ENCODE peak calls at places on chromosomes 12 and 14, in nine cellular contexts. One of them, this sample, is unnamed.

GRCh38 chr12:2051700-2052625 is 824 bp upstream of the CACNA1C start:
- DNase-seq in HCT116: no peak
- DNase-seq in ascending aorta: no peak
- DNase-seq in small intestine: no peak
- DNase-seq in heart right ventricle: no peak
- DNase-seq in heart left ventricle: no peak
- DNase-seq in keratinocyte: no peak
- DNase-seq in CD8-positive, alpha-beta T cell: no peak
- DNase-seq in adrenal gland: no peak
- DNase-seq in this sample: peak

GRCh38 chr12:15163577-15163976 is 57.6 kb downstream of the RERG start:
- DNase-seq in HCT116: no peak
- DNase-seq in ascending aorta: no peak
- DNase-seq in small intestine: no peak
- DNase-seq in heart right ventricle: no peak
- DNase-seq in heart left ventricle: no peak
- DNase-seq in keratinocyte: no peak
- DNase-seq in CD8-positive, alpha-beta T cell: no peak
- DNase-seq in adrenal gland: no peak
- DNase-seq in this sample: no peak

GRCh38 chr14:87250992-87251391 is 742.0 kb downstream of the GALC start:
- DNase-seq in HCT116: no peak
- DNase-seq in ascending aorta: no peak
- DNase-seq in small intestine: no peak
- DNase-seq in heart right ventricle: no peak
- DNase-seq in heart left ventricle: no peak
- DNase-seq in keratinocyte: no peak
- DNase-seq in CD8-positive, alpha-beta T cell: no peak
- DNase-seq in adrenal gland: no peak
- DNase-seq in this sample: no peak

GRCh38 chr14:75559451-75560187 is 18.8 kb upstream of the FLVCR2 start:
- DNase-seq in HCT116: no peak
- DNase-seq in ascending aorta: peak
- DNase-seq in small intestine: no peak
- DNase-seq in heart right ventricle: no peak
- DNase-seq in heart left ventricle: no peak
- DNase-seq in keratinocyte: peak
- DNase-seq in CD8-positive, alpha-beta T cell: no peak
- DNase-seq in adrenal gland: peak
- DNase-seq in this sample: no peak

GRCh38 chr14:61530296-61530695 is 165.0 kb upstream of the HIF1A start:
- DNase-seq in HCT116: no peak
- DNase-seq in ascending aorta: peak
- DNase-seq in small intestine: no peak
- DNase-seq in heart right ventricle: no peak
- DNase-seq in heart left ventricle: no peak
- DNase-seq in keratinocyte: no peak
- DNase-seq in CD8-positive, alpha-beta T cell: no peak
- DNase-seq in adrenal gland: no peak
- DNase-seq in this sample: no peak

GRCh38 chr12:81627336-81628189 is 131.6 kb downstream of the PPFIA2 start:
- DNase-seq in HCT116: peak
- DNase-seq in ascending aorta: no peak
- DNase-seq in small intestine: peak
- DNase-seq in heart right ventricle: no peak
- DNase-seq in heart left ventricle: no peak
- DNase-seq in keratinocyte: no peak
- DNase-seq in CD8-positive, alpha-beta T cell: no peak
- DNase-seq in adrenal gland: no peak
- DNase-seq in this sample: peak

GRCh38 chr12:113242018-113242418 is 20.8 kb downstream of the TPCN1 start:
- DNase-seq in HCT116: no peak
- DNase-seq in ascending aorta: no peak
- DNase-seq in small intestine: no peak
- DNase-seq in heart right ventricle: no peak
- DNase-seq in heart left ventricle: peak
- DNase-seq in keratinocyte: no peak
- DNase-seq in CD8-positive, alpha-beta T cell: no peak
- DNase-seq in adrenal gland: peak
- DNase-seq in this sample: no peak

GRCh38 chr12:102061096-102061555 is 665 bp downstream of the WASHC3 start:
- DNase-seq in HCT116: no peak
- DNase-seq in ascending aorta: no peak
- DNase-seq in small intestine: no peak
- DNase-seq in heart right ventricle: no peak
- DNase-seq in heart left ventricle: no peak
- DNase-seq in keratinocyte: no peak
- DNase-seq in CD8-positive, alpha-beta T cell: no peak
- DNase-seq in adrenal gland: no peak
- DNase-seq in this sample: no peak

GRCh38 chr14:91095178-91095577 is 18.7 kb upstream of the DGLUCY start:
- DNase-seq in HCT116: no peak
- DNase-seq in ascending aorta: no peak
- DNase-seq in small intestine: no peak
- DNase-seq in heart right ventricle: no peak
- DNase-seq in heart left ventricle: no peak
- DNase-seq in keratinocyte: no peak
- DNase-seq in CD8-positive, alpha-beta T cell: no peak
- DNase-seq in adrenal gland: no peak
- DNase-seq in this sample: no peak

GRCh38 chr14:96501383-96501745 is 818 bp upstream of the PAPOLA start:
- DNase-seq in HCT116: no peak
- DNase-seq in ascending aorta: no peak
- DNase-seq in small intestine: no peak
- DNase-seq in heart right ventricle: no peak
- DNase-seq in heart left ventricle: no peak
- DNase-seq in keratinocyte: no peak
- DNase-seq in CD8-positive, alpha-beta T cell: no peak
- DNase-seq in adrenal gland: no peak
- DNase-seq in this sample: no peak

GRCh38 chr12:125092872-125093680 is 27.8 kb downstream of the AACS start:
- DNase-seq in HCT116: no peak
- DNase-seq in ascending aorta: no peak
- DNase-seq in small intestine: peak
- DNase-seq in heart right ventricle: no peak
- DNase-seq in heart left ventricle: no peak
- DNase-seq in keratinocyte: no peak
- DNase-seq in CD8-positive, alpha-beta T cell: no peak
- DNase-seq in adrenal gland: peak
- DNase-seq in this sample: peak

GRCh38 chr12:114480309-114481199 is 74.6 kb upstream of the TBX5 start:
- DNase-seq in HCT116: no peak
- DNase-seq in ascending aorta: no peak
- DNase-seq in small intestine: no peak
- DNase-seq in heart right ventricle: no peak
- DNase-seq in heart left ventricle: no peak
- DNase-seq in keratinocyte: no peak
- DNase-seq in CD8-positive, alpha-beta T cell: no peak
- DNase-seq in adrenal gland: no peak
- DNase-seq in this sample: peak

GRCh38 chr12:38138225-38139221 is 178.1 kb upstream of the ALG10B start:
- DNase-seq in HCT116: peak
- DNase-seq in ascending aorta: peak
- DNase-seq in small intestine: peak
- DNase-seq in heart right ventricle: peak
- DNase-seq in heart left ventricle: no peak
- DNase-seq in keratinocyte: no peak
- DNase-seq in CD8-positive, alpha-beta T cell: peak
- DNase-seq in adrenal gland: peak
- DNase-seq in this sample: peak

GRCh38 chr12:31007153-31007495 is 66.5 kb upstream of the DDX11 start:
- DNase-seq in HCT116: no peak
- DNase-seq in ascending aorta: no peak
- DNase-seq in small intestine: no peak
- DNase-seq in heart right ventricle: no peak
- DNase-seq in heart left ventricle: no peak
- DNase-seq in keratinocyte: no peak
- DNase-seq in CD8-positive, alpha-beta T cell: no peak
- DNase-seq in adrenal gland: no peak
- DNase-seq in this sample: no peak

GRCh38 chr12:49487605-49488004 is 51.2 kb upstream of the KCNH3 start:
- DNase-seq in HCT116: no peak
- DNase-seq in ascending aorta: no peak
- DNase-seq in small intestine: no peak
- DNase-seq in heart right ventricle: no peak
- DNase-seq in heart left ventricle: no peak
- DNase-seq in keratinocyte: no peak
- DNase-seq in CD8-positive, alpha-beta T cell: no peak
- DNase-seq in adrenal gland: no peak
- DNase-seq in this sample: no peak

GRCh38 chr12:59808317-59808910 is 212.6 kb downstream of the SLC16A7 start:
- DNase-seq in HCT116: peak
- DNase-seq in ascending aorta: no peak
- DNase-seq in small intestine: peak
- DNase-seq in heart right ventricle: no peak
- DNase-seq in heart left ventricle: no peak
- DNase-seq in keratinocyte: no peak
- DNase-seq in CD8-positive, alpha-beta T cell: no peak
- DNase-seq in adrenal gland: no peak
- DNase-seq in this sample: peak

DNA sequence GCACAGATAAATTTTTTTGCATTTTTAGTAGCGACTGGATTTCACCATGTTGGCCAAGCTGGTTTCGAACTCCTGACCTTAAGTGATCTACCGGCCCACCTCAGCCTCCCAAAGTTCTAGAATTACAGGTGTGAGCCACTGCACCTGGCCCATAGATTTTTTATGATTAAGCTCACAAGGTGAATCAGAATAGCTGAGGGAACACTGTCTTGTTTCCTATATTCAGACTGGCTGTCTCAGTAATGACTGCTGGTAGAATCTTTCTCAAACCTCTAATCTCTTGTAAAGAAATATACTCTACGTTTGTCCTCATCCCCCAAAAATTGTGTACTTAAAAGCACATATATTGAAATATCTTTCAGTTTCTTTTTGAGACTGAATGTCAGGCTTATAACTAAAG is 362.1 kb downstream of the EGLN3 start:
- DNase-seq in HCT116: no peak
- DNase-seq in ascending aorta: no peak
- DNase-seq in small intestine: no peak
- DNase-seq in heart right ventricle: no peak
- DNase-seq in heart left ventricle: no peak
- DNase-seq in keratinocyte: no peak
- DNase-seq in CD8-positive, alpha-beta T cell: no peak
- DNase-seq in adrenal gland: no peak
- DNase-seq in this sample: no peak
- H3K27ac ChIP-seq in HCT116: no peak
- H3K27ac ChIP-seq in ascending aorta: no peak
- H3K27ac ChIP-seq in small intestine: no peak
- H3K27ac ChIP-seq in heart right ventricle: no peak
- H3K27ac ChIP-seq in heart left ventricle: no peak
- H3K27ac ChIP-seq in keratinocyte: peak
- H3K27ac ChIP-seq in CD8-positive, alpha-beta T cell: no peak
- H3K27ac ChIP-seq in adrenal gland: no peak
- H3K27ac ChIP-seq in this sample: no peak

GRCh38 chr12:128820253-128820652 is 3.5 kb downstream of the SLC15A4 start:
- DNase-seq in HCT116: no peak
- DNase-seq in ascending aorta: no peak
- DNase-seq in small intestine: no peak
- DNase-seq in heart right ventricle: no peak
- DNase-seq in heart left ventricle: no peak
- DNase-seq in keratinocyte: no peak
- DNase-seq in CD8-positive, alpha-beta T cell: no peak
- DNase-seq in adrenal gland: no peak
- DNase-seq in this sample: no peak
- H3K27ac ChIP-seq in HCT116: no peak
- H3K27ac ChIP-seq in ascending aorta: peak
- H3K27ac ChIP-seq in small intestine: no peak
- H3K27ac ChIP-seq in heart right ventricle: peak
- H3K27ac ChIP-seq in heart left ventricle: peak
- H3K27ac ChIP-seq in keratinocyte: no peak
- H3K27ac ChIP-seq in CD8-positive, alpha-beta T cell: no peak
- H3K27ac ChIP-seq in adrenal gland: no peak
- H3K27ac ChIP-seq in this sample: no peak

DNA sequence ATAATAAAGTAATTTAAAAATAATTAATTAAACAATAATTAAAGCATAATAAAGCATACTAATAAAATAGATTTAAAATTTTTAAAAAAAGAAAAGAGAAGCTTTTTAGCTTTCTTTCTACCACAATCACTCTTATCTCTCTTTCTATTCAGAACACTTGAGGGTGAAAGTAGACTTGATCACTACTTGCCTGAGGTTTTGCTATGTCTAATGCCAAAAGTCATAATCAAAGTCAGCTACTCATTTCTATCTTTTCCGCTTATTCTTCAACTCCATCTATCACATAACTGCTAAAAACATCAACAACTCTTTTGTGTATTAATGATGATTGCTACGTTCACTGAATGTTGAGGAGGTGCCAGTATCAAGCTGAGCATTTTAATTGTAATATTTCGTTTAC is 202.0 kb upstream of the KRR1 start:
- DNase-seq in HCT116: no peak
- DNase-seq in ascending aorta: no peak
- DNase-seq in small intestine: no peak
- DNase-seq in heart right ventricle: no peak
- DNase-seq in heart left ventricle: no peak
- DNase-seq in keratinocyte: no peak
- DNase-seq in CD8-positive, alpha-beta T cell: no peak
- DNase-seq in adrenal gland: no peak
- DNase-seq in this sample: no peak
- H3K27ac ChIP-seq in HCT116: peak
- H3K27ac ChIP-seq in ascending aorta: no peak
- H3K27ac ChIP-seq in small intestine: no peak
- H3K27ac ChIP-seq in heart right ventricle: no peak
- H3K27ac ChIP-seq in heart left ventricle: no peak
- H3K27ac ChIP-seq in keratinocyte: peak
- H3K27ac ChIP-seq in CD8-positive, alpha-beta T cell: no peak
- H3K27ac ChIP-seq in adrenal gland: no peak
- H3K27ac ChIP-seq in this sample: no peak

GRCh38 chr14:59240356-59240755 is 51.9 kb downstream of the DAAM1 start:
- DNase-seq in HCT116: no peak
- DNase-seq in ascending aorta: no peak
- DNase-seq in small intestine: no peak
- DNase-seq in heart right ventricle: no peak
- DNase-seq in heart left ventricle: no peak
- DNase-seq in keratinocyte: no peak
- DNase-seq in CD8-positive, alpha-beta T cell: no peak
- DNase-seq in adrenal gland: no peak
- DNase-seq in this sample: no peak

GRCh38 chr14:59239030-59239429 is 50.6 kb downstream of the DAAM1 start:
- DNase-seq in HCT116: no peak
- DNase-seq in ascending aorta: no peak
- DNase-seq in small intestine: no peak
- DNase-seq in heart right ventricle: no peak
- DNase-seq in heart left ventricle: no peak
- DNase-seq in keratinocyte: no peak
- DNase-seq in CD8-positive, alpha-beta T cell: no peak
- DNase-seq in adrenal gland: no peak
- DNase-seq in this sample: no peak

GRCh38 chr14:59238242-59238641 is 49.8 kb downstream of the DAAM1 start:
- DNase-seq in HCT116: no peak
- DNase-seq in ascending aorta: no peak
- DNase-seq in small intestine: no peak
- DNase-seq in heart right ventricle: no peak
- DNase-seq in heart left ventricle: no peak
- DNase-seq in keratinocyte: no peak
- DNase-seq in CD8-positive, alpha-beta T cell: no peak
- DNase-seq in adrenal gland: no peak
- DNase-seq in this sample: no peak

DNA sequence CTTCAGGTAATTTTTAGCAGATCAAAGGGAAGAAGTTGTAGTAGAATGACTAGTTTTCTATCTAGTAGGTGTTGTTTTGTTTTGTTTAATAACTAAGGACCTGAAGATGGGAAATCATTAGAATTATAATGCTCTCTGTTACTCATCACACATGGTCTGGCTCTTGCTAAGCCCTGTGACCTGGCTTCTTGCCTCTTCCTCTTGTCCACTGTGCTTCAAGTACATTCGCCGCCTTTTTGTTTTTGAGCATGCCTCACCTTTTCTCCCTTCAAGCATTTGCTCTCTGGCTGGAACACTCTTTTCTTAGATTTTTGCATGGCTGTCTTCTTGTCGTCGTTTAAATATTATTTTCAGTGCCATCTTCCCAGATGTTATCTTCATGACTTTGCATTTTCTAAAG is 47.7 kb downstream of the DAAM1 start:
- DNase-seq in HCT116: no peak
- DNase-seq in ascending aorta: no peak
- DNase-seq in small intestine: no peak
- DNase-seq in heart right ventricle: no peak
- DNase-seq in heart left ventricle: no peak
- DNase-seq in keratinocyte: no peak
- DNase-seq in CD8-positive, alpha-beta T cell: no peak
- DNase-seq in adrenal gland: no peak
- DNase-seq in this sample: no peak
- H3K27ac ChIP-seq in HCT116: no peak
- H3K27ac ChIP-seq in ascending aorta: no peak
- H3K27ac ChIP-seq in small intestine: no peak
- H3K27ac ChIP-seq in heart right ventricle: peak
- H3K27ac ChIP-seq in heart left ventricle: peak
- H3K27ac ChIP-seq in keratinocyte: no peak
- H3K27ac ChIP-seq in CD8-positive, alpha-beta T cell: no peak
- H3K27ac ChIP-seq in adrenal gland: no peak
- H3K27ac ChIP-seq in this sample: no peak